ENCODE peak calls at places on chromosomes 11 and 22, in nine cellular contexts. Q is stimulated activated CD4-positive, alpha-beta T cell treated with anti-CD3 and anti-CD28 coated beads, Interleukin-12 subunit alpha, Interleukin-12 subunit beta, amount 100 ng/mL, for 4 hours; I is AG08395; Z is SK-N-DZ; K is tibial nerve; M is astrocyte of the spinal cord; D is T-cell; U is HCT116; C is chondrocyte. R is an unnamed sample.

GRCh38 chr11:59102259-59102765 is 4.7 kb upstream of the FAM111B start:
- DNase-seq in Q (peak), U (no peak), C (no peak), I (peak), D (peak), Z (peak), M (peak), K (peak), R (no peak)

GRCh38 chr22:27810566-27810965 is 9.0 kb upstream of the MN1 start:
- DNase-seq in Z (no peak), Q (no peak), K (peak), U (no peak), M (no peak), I (peak), C (peak), D (no peak), R (no peak)

GRCh38 chr11:125433454-125434121 is 62.5 kb downstream of the FEZ1 start:
- DNase-seq in D (no peak), U (peak), Q (no peak), K (peak), I (peak), Z (peak), C (no peak), M (peak), R (peak)

GRCh38 chr11:2715716-2716350 is 16.0 kb upstream of the KCNQ1OT1 start:
- DNase-seq in M (no peak), Q (no peak), D (no peak), K (no peak), C (no peak), Z (no peak), I (no peak), U (no peak), R (no peak)

GRCh38 chr22:47115921-47116320 is 353.5 kb downstream of the TBC1D22A start:
- DNase-seq in C (peak), I (no peak), Z (no peak), M (no peak), U (no peak), Q (no peak), K (no peak), D (no peak), R (no peak)

GRCh38 chr11:29214833-29215232 is 802.0 kb downstream of the KCNA4 start:
- DNase-seq in C (no peak), Q (no peak), K (no peak), Z (no peak), M (peak), U (no peak), D (no peak), I (no peak), R (no peak)

GRCh38 chr11:87421422-87421821 is 383.7 kb downstream of the TMEM135 start:
- DNase-seq in D (no peak), M (peak), U (peak), K (peak), I (peak), Z (peak), Q (no peak), C (no peak), R (peak)

GRCh38 chr11:117070016-117070415 is 28.2 kb downstream of the SIK3 start:
- DNase-seq in K (no peak), U (no peak), D (no peak), C (no peak), Q (no peak), M (no peak), Z (no peak), I (no peak), R (no peak)

GRCh38 chr11:24859801-24860300 is 363.0 kb downstream of the LUZP2 start:
- DNase-seq in K (no peak), M (no peak), Q (no peak), Z (no peak), U (no peak), D (no peak), I (no peak), C (no peak), R (no peak)

GRCh38 chr11:31657091-31657490 is 147.5 kb downstream of the ELP4 start:
- DNase-seq in C (no peak), Q (no peak), D (no peak), I (no peak), U (no peak), M (no peak), K (no peak), Z (no peak), R (no peak)

GRCh38 chr11:134622458-134622857 is 210.4 kb upstream of the B3GAT1 start:
- DNase-seq in K (no peak), U (no peak), M (no peak), C (no peak), I (no peak), Q (no peak), Z (no peak), D (no peak), R (no peak)

GRCh38 chr11:102220728-102221467 is 96.4 kb upstream of the BIRC3 start:
- DNase-seq in Q (no peak), U (no peak), C (no peak), M (peak), D (no peak), Z (no peak), I (no peak), K (no peak), R (no peak)

GRCh38 chr11:13668957-13669521 is 571 bp downstream of the FAR1 start:
- DNase-seq in Z (peak), C (peak), D (peak), M (peak), K (peak), Q (peak), I (peak), U (no peak), R (peak)

GRCh38 chr22:42626951-42627625 is 12.4 kb upstream of the POLDIP3 start:
- DNase-seq in K (no peak), D (no peak), U (no peak), I (no peak), M (no peak), Q (no peak), Z (no peak), C (no peak), R (no peak)

GRCh38 chr22:23536821-23537345 is 43.2 kb downstream of the IGLL1 start:
- DNase-seq in Q (no peak), Z (no peak), C (no peak), I (no peak), D (no peak), M (no peak), U (no peak), K (no peak), R (no peak)

GRCh38 chr11:100918551-100919500 is 210.8 kb downstream of the PGR start:
- DNase-seq in K (no peak), M (peak), C (no peak), Z (peak), U (no peak), D (no peak), Q (no peak), I (no peak), R (no peak)

GRCh38 chr22:18109410-18110193 is 1.0 kb upstream of the TUBA8 start:
- DNase-seq in D (no peak), M (no peak), C (no peak), Q (no peak), U (no peak), K (no peak), Z (no peak), I (no peak), R (no peak)

GRCh38 chr11:118606157-118606843 is 1.1 kb upstream of the PHLDB1 start:
- DNase-seq in I (no peak), D (no peak), K (no peak), M (no peak), C (peak), Z (no peak), Q (no peak), U (no peak), R (no peak)

GRCh38 chr11:103633037-103633788 is 403.2 kb upstream of the DDI1 start:
- DNase-seq in M (peak), Q (no peak), D (no peak), I (peak), Z (no peak), C (no peak), U (no peak), K (no peak), R (no peak)

GRCh38 chr11:36164522-36165250 is 124.5 kb downstream of the COMMD9 start:
- DNase-seq in U (no peak), C (no peak), K (no peak), I (no peak), M (no peak), D (no peak), Z (peak), Q (no peak), R (no peak)

GRCh38 chr11:110207089-110207488 is 89.3 kb downstream of the RDX start:
- DNase-seq in M (no peak), Q (no peak), I (no peak), Z (no peak), D (no peak), K (no peak), U (no peak), C (no peak), R (no peak)

GRCh38 chr11:57514538-57515331 is 767 bp downstream of the SLC43A1 start:
- DNase-seq in U (no peak), Q (peak), K (peak), D (peak), I (peak), M (peak), Z (peak), C (peak), R (peak)

GRCh38 chr22:27113211-27114030 is 456.0 kb downstream of the MIAT start:
- DNase-seq in C (no peak), M (peak), U (peak), Q (no peak), D (no peak), Z (no peak), I (peak), K (peak), R (no peak)

GRCh38 chr11:65853249-65853979 is 4.6 kb downstream of the CFL1 start:
- DNase-seq in C (no peak), U (no peak), Q (no peak), M (no peak), D (no peak), I (no peak), Z (peak), K (no peak), R (no peak)

GRCh38 chr11:92384807-92385206 is 160.2 kb downstream of the FAT3 start:
- DNase-seq in C (no peak), Z (peak), U (no peak), M (peak), D (no peak), I (no peak), K (no peak), Q (no peak), R (no peak)

GRCh38 chr22:22168190-22168940 is 76.2 kb upstream of the VPREB1 start:
- DNase-seq in Q (no peak), U (peak), M (peak), Z (peak), I (no peak), C (no peak), D (no peak), K (no peak), R (peak)

GRCh38 chr11:74773481-74773880 is 24.8 kb downstream of the RNF169 start:
- DNase-seq in U (no peak), K (no peak), Q (no peak), M (peak), Z (no peak), I (no peak), D (no peak), C (no peak), R (no peak)

GRCh38 chr11:93268287-93269040 is 62.1 kb upstream of the DEUP1 start:
- DNase-seq in U (no peak), C (no peak), Q (no peak), D (no peak), K (no peak), M (no peak), I (no peak), Z (no peak), R (no peak)

GRCh38 chr22:24706732-24707476 is 67.6 kb downstream of the PIWIL3 start:
- DNase-seq in K (no peak), Q (no peak), U (no peak), Z (no peak), I (no peak), M (no peak), C (no peak), D (no peak), R (no peak)

GRCh38 chr22:28268845-28269244 is 349.8 kb upstream of the PITPNB start:
- DNase-seq in K (no peak), M (no peak), D (no peak), Z (no peak), I (no peak), Q (no peak), C (no peak), U (no peak), R (no peak)

GRCh38 chr11:59173080-59173963 is 1.4 kb downstream of the DTX4 start:
- DNase-seq in Q (no peak), U (no peak), M (no peak), K (no peak), C (no peak), D (no peak), Z (peak), I (no peak), R (no peak)

GRCh38 chr11:48063424-48063978 is 83.1 kb downstream of the PTPRJ start:
- DNase-seq in Q (no peak), U (peak), D (no peak), Z (no peak), I (peak), M (peak), K (peak), C (no peak), R (no peak)

GRCh38 chr22:20003304-20003703 is 13.3 kb downstream of the ARVCF start:
- DNase-seq in Q (no peak), U (no peak), D (no peak), M (no peak), C (no peak), Z (no peak), I (no peak), K (no peak), R (no peak)